ENCODE peak calls at places on chromosomes 6 and 20, in four cellular contexts. One of them, this sample, is unnamed. For H3K4me1, the result is how much of the 10 kb centered on the place peaks cover.

GRCh38 chr6:156699017-156699421 is 78.2 kb upstream of the ARID1B start:
- DNase-seq in prostate gland: no peak
- DNase-seq in PC-9: peak
- DNase-seq in left ventricle myocardium inferior: no peak
- DNase-seq in this sample: no peak

GRCh38 chr6:122696853-122697252 is 82.7 kb upstream of the FABP7 start:
- DNase-seq in PC-9: peak
- DNase-seq in prostate gland: no peak
- DNase-seq in left ventricle myocardium inferior: no peak
- DNase-seq in this sample: no peak

GRCh38 chr20:61263084-61263695 is 11.1 kb downstream of the CDH4 start:
- DNase-seq in left ventricle myocardium inferior: no peak
- DNase-seq in prostate gland: no peak
- DNase-seq in PC-9: no peak
- DNase-seq in this sample: peak

GRCh38 chr6:9539231-9539755 is 875.6 kb downstream of the TFAP2A start:
- DNase-seq in PC-9: no peak
- DNase-seq in left ventricle myocardium inferior: no peak
- DNase-seq in prostate gland: no peak
- DNase-seq in this sample: no peak

GRCh38 chr20:10769700-10770099 is 95.9 kb upstream of the JAG1 start:
- DNase-seq in PC-9: no peak
- DNase-seq in prostate gland: no peak
- DNase-seq in left ventricle myocardium inferior: no peak
- DNase-seq in this sample: no peak

GRCh38 chr6:17389274-17389847 is 4.0 kb upstream of the CAP2 start:
- DNase-seq in prostate gland: no peak
- DNase-seq in left ventricle myocardium inferior: no peak
- DNase-seq in PC-9: peak
- DNase-seq in this sample: no peak

GRCh38 chr6:133587841-133588240 is 301.1 kb upstream of the TCF21 start:
- DNase-seq in left ventricle myocardium inferior: no peak
- DNase-seq in prostate gland: no peak
- DNase-seq in PC-9: no peak
- DNase-seq in this sample: no peak

GRCh38 chr6:123803456-123803861 is 206 bp upstream of the NKAIN2 start:
- DNase-seq in PC-9: no peak
- DNase-seq in left ventricle myocardium inferior: no peak
- DNase-seq in prostate gland: no peak
- DNase-seq in this sample: no peak

GRCh38 chr6:1631251-1631650 is 21.5 kb downstream of the FOXC1 start:
- DNase-seq in PC-9: peak
- DNase-seq in left ventricle myocardium inferior: no peak
- DNase-seq in prostate gland: no peak
- DNase-seq in this sample: no peak

GRCh38 chr20:64065062-64065972 is 2.3 kb downstream of the TCEA2 start:
- DNase-seq in left ventricle myocardium inferior: no peak
- DNase-seq in prostate gland: no peak
- DNase-seq in PC-9: no peak
- DNase-seq in this sample: no peak

GRCh38 chr6:41419385-41419784 is 84.0 kb downstream of the NCR2 start:
- DNase-seq in PC-9: no peak
- DNase-seq in prostate gland: no peak
- DNase-seq in left ventricle myocardium inferior: no peak
- DNase-seq in this sample: no peak
- H3K4me1 ChIP-seq in PC-9: under half
- H3K4me1 ChIP-seq in prostate gland: under half
- H3K4me1 ChIP-seq in left ventricle myocardium inferior: under half
- H3K4me1 ChIP-seq in this sample: under half

GRCh38 chr6:25007269-25007699 is 71.5 kb upstream of the RIPOR2 start:
- DNase-seq in prostate gland: no peak
- DNase-seq in PC-9: no peak
- DNase-seq in left ventricle myocardium inferior: no peak
- DNase-seq in this sample: no peak
- H3K4me3 ChIP-seq in prostate gland: no peak
- H3K4me3 ChIP-seq in PC-9: no peak
- H3K4me3 ChIP-seq in left ventricle myocardium inferior: no peak
- H3K4me3 ChIP-seq in this sample: no peak

GRCh38 chr6:105981888-105982358 is 104.2 kb upstream of the PRDM1 start:
- DNase-seq in prostate gland: no peak
- DNase-seq in left ventricle myocardium inferior: no peak
- DNase-seq in PC-9: no peak
- DNase-seq in this sample: no peak
- H3K4me1 ChIP-seq in prostate gland: under half
- H3K4me1 ChIP-seq in left ventricle myocardium inferior: under half
- H3K4me1 ChIP-seq in PC-9: under half
- H3K4me1 ChIP-seq in this sample: under half

GRCh38 chr20:57389695-57390603 is 1.2 kb upstream of the RBM38 start:
- DNase-seq in prostate gland: no peak
- DNase-seq in left ventricle myocardium inferior: no peak
- DNase-seq in PC-9: no peak
- DNase-seq in this sample: peak
- H3K4me3 ChIP-seq in prostate gland: peak
- H3K4me3 ChIP-seq in left ventricle myocardium inferior: peak
- H3K4me3 ChIP-seq in PC-9: peak
- H3K4me3 ChIP-seq in this sample: no peak

GRCh38 chr6:42279966-42280629 is 62.4 kb upstream of the MRPS10 start:
- DNase-seq in PC-9: no peak
- DNase-seq in prostate gland: peak
- DNase-seq in left ventricle myocardium inferior: peak
- DNase-seq in this sample: no peak

GRCh38 chr6:42278131-42278853 is 60.6 kb upstream of the MRPS10 start:
- DNase-seq in left ventricle myocardium inferior: no peak
- DNase-seq in prostate gland: no peak
- DNase-seq in PC-9: no peak
- DNase-seq in this sample: no peak

GRCh38 chr6:42281570-42281969 is 63.9 kb upstream of the MRPS10 start:
- DNase-seq in left ventricle myocardium inferior: no peak
- DNase-seq in PC-9: no peak
- DNase-seq in prostate gland: no peak
- DNase-seq in this sample: no peak

GRCh38 chr6:42279144-42279781 is 61.6 kb upstream of the MRPS10 start:
- DNase-seq in PC-9: no peak
- DNase-seq in prostate gland: no peak
- DNase-seq in left ventricle myocardium inferior: no peak
- DNase-seq in this sample: peak

GRCh38 chr6:42281016-42281533 is 63.4 kb upstream of the MRPS10 start:
- DNase-seq in prostate gland: no peak
- DNase-seq in left ventricle myocardium inferior: no peak
- DNase-seq in PC-9: no peak
- DNase-seq in this sample: no peak
- H3K4me1 ChIP-seq in prostate gland: under half
- H3K4me1 ChIP-seq in left ventricle myocardium inferior: half or more
- H3K4me1 ChIP-seq in PC-9: under half
- H3K4me1 ChIP-seq in this sample: under half